ENCODE peak calls at places on chromosome 21, in seven cellular contexts. A, Q, B, Z, N, H and S are unnamed samples.

GRCh38 chr21:33892853-33893252 is 22.8 kb downstream of the ATP5PO start:
- DNase-seq in A (no peak), Q (no peak), B (no peak), Z (peak), N (no peak), H (no peak), S (no peak)

GRCh38 chr21:30620080-30620479 is 347 bp upstream of the KRTAP20-4 start:
- DNase-seq in A (no peak), Q (no peak), B (no peak), Z (no peak), N (no peak), H (no peak), S (no peak)

GRCh38 chr21:32592929-32593502 is 7.7 kb upstream of the TCP10L start:
- DNase-seq in A (no peak), Q (no peak), B (no peak), Z (no peak), N (no peak), H (no peak), S (no peak)

GRCh38 chr21:46304955-46305354 is 18.7 kb downstream of the C21orf58 start:
- DNase-seq in A (no peak), Q (no peak), B (no peak), Z (no peak), N (no peak), H (no peak), S (no peak)

GRCh38 chr21:14523234-14523633 is 22.9 kb downstream of the SAMSN1 start:
- DNase-seq in A (no peak), Q (peak), B (no peak), Z (no peak), N (no peak), H (no peak), S (no peak)

GRCh38 chr21:37711294-37711844 is 204.9 kb downstream of the KCNJ6 start:
- DNase-seq in A (no peak), Q (no peak), B (no peak), Z (no peak), N (no peak), H (no peak), S (no peak)

GRCh38 chr21:42161401-42161956 is 57.5 kb upstream of the ABCG1 start:
- DNase-seq in A (no peak), Q (no peak), B (no peak), Z (no peak), N (no peak), H (no peak), S (no peak)

GRCh38 chr21:32334980-32335471 is 36.4 kb downstream of the MRAP start:
- DNase-seq in A (peak), Q (no peak), B (no peak), Z (no peak), N (no peak), H (no peak), S (peak)

GRCh38 chr21:38645282-38645681 is 147.0 kb upstream of the ERG start:
- DNase-seq in A (peak), Q (no peak), B (no peak), Z (no peak), N (peak), H (no peak), S (peak)

GRCh38 chr21:41668051-41668541 is 98.8 kb downstream of the RIPK4 start:
- DNase-seq in A (no peak), Q (no peak), B (no peak), Z (no peak), N (no peak), H (no peak), S (no peak)

GRCh38 chr21:32256873-32257620 is 21.8 kb downstream of the MIS18A start:
- DNase-seq in A (peak), Q (peak), B (peak), Z (no peak), N (peak), H (peak), S (peak)

GRCh38 chr21:34691396-34692032 is 22.7 kb downstream of the CLIC6 start:
- DNase-seq in A (no peak), Q (no peak), B (no peak), Z (no peak), N (no peak), H (no peak), S (no peak)

GRCh38 chr21:38916214-38916964 is 110.7 kb downstream of the ETS2 start:
- DNase-seq in A (no peak), Q (no peak), B (no peak), Z (no peak), N (no peak), H (no peak), S (no peak)

GRCh38 chr21:34534522-34534921 is 22.5 kb upstream of the KCNE1 start:
- DNase-seq in A (no peak), Q (no peak), B (no peak), Z (no peak), N (peak), H (no peak), S (peak)

GRCh38 chr21:32412162-32412997 is at the start of gene EVA1C:
- DNase-seq in A (no peak), Q (peak), B (peak), Z (no peak), N (peak), H (peak), S (peak)

GRCh38 chr21:23401278-23401677 is 2206.0 kb downstream of the MRPL39 start:
- DNase-seq in A (no peak), Q (no peak), B (no peak), Z (no peak), N (no peak), H (no peak), S (no peak)
- TF ChIP-seq CTCF in A (no peak), Q (no peak), B (no peak), Z (peak), N (no peak), H (no peak), S (no peak)

DNA sequence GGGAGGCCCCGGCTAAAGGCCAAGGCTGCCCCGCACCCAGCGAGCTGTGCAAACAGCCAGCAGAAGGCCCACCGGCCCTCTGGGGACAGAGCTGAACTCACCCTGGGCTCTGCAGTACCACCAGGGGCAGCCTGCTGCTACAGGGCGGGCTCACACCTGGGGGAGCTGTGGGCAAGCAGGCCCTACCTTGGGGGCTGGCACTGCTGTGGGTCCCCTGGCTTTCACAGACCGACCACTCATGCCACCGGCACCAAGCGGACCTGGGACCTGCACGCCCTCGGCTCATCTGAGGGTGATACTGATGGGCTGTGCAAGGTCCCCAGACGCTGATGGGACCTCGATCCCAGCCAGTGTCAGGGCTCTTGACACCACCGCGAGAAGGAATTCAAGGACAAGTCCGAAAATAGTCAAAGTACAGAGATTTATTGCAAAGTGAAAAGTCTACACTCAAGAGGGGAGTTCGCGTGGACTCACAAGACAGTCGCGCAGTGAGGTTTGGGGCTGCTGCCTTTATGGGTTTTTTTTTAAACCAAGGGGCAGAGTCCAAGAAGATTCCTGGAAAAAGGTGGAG is 61.0 kb upstream of the ADARB1 start:
- DNase-seq in A (no peak), Q (peak), B (no peak), Z (no peak), N (no peak), H (peak), S (no peak)
- H3K4me3 ChIP-seq in A (no peak), Q (no peak), B (no peak), Z (no peak), N (no peak), H (no peak), S (no peak)

DNA sequence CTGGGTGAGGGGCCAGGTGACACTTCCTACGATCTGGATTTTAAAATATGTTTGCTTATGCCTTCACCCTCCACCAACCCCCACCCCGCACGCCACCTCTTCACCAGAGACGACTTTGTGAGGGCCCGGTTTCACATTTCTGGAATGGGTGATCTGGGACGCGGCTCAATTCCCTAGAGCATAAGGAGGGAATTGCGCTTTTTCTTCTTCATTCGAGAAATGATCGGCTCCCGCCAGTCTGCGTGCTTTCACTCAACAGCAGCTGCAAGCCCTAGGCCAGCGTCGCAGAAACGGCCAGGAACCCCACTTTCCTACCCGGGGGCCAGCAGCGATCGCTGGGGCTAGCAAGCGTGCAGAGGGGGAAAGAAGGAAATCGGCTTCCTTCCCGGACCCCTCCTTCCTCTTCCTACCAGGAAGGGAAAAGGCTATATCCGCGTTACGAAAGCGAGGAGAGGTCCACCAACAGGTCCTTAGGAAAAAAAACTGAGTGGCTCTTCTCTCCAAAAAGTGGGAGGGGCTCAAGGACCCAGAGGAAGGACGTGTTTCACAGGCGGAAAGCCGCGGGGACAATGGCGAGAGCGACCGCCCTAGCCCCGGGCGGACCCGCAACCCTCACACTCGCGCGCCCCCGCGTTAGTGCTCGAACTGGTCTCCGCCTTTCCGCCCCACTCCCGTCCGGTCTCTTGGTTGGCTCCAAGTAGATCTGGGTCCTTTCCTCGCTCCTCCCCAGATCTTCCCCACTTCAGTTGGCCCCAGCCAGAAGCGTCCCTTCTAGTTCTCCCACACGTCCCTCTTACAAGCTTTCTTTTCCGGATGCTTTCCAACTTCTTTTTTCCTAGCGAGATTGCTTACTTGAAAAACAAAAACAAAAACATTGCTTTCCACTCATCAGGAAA is 1.1 kb upstream of the ADAMTS1 start:
- DNase-seq in A (no peak), Q (peak), B (peak), Z (no peak), N (peak), H (peak), S (peak)
- TF ChIP-seq CTCF in A (peak), Q (peak), B (no peak), Z (no peak), N (peak), H (no peak), S (no peak)

GRCh38 chr21:28632718-28633408 is 359.8 kb downstream of the LTN1 start:
- DNase-seq in A (peak), Q (no peak), B (no peak), Z (no peak), N (peak), H (no peak), S (peak)
- H3K4me3 ChIP-seq in A (no peak), Q (no peak), B (no peak), Z (no peak), N (no peak), H (no peak), S (peak)

DNA sequence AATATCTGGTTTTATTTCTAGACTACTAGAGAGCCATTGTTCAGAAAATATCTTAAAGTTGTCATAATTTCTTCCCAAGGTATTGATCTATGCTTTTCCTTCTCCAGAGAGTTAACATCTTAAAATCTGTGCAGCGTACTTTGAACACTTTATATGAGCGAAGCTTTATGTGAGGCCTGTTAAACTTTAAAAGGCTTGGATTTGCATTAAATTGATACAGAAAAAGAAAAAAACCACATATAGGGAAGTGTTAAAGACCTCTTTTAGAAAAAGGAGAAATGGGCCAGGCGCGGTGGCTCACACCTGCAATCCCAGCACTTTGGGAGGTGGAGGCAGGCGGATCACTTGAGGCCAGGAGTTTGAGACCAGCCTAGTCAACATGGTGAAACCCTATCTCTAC is 59.2 kb upstream of the MORC3 start:
- DNase-seq in A (no peak), Q (no peak), B (no peak), Z (peak), N (no peak), H (no peak), S (no peak)
- TF ChIP-seq CTCF in A (no peak), Q (no peak), B (no peak), Z (peak), N (no peak), H (no peak), S (no peak)